ENCODE peak calls at places on chromosomes 3 and 15, in six cellular contexts. One of them, this sample, is unnamed.

GRCh38 chr15:47670365-47670764 is 46.9 kb upstream of the SEMA6D start:
- DNase-seq in A549: no peak
- DNase-seq in lower lobe of right lung: no peak
- DNase-seq in ovary: no peak
- DNase-seq in neuronal stem cell: no peak
- DNase-seq in body of pancreas: no peak
- DNase-seq in this sample: no peak

GRCh38 chr15:42444415-42445063 is 46.4 kb downstream of the ZNF106 start:
- DNase-seq in A549: no peak
- DNase-seq in lower lobe of right lung: no peak
- DNase-seq in ovary: no peak
- DNase-seq in neuronal stem cell: no peak
- DNase-seq in body of pancreas: peak; percentile 13
- DNase-seq in this sample: no peak

GRCh38 chr3:152978152-152978551 is 143.2 kb downstream of the P2RY1 start:
- DNase-seq in A549: no peak
- DNase-seq in lower lobe of right lung: no peak
- DNase-seq in ovary: no peak
- DNase-seq in neuronal stem cell: no peak
- DNase-seq in body of pancreas: no peak
- DNase-seq in this sample: no peak

GRCh38 chr3:78754066-78754743 is 1013.6 kb downstream of the ROBO1 start:
- DNase-seq in A549: no peak
- DNase-seq in lower lobe of right lung: no peak
- DNase-seq in ovary: no peak
- DNase-seq in neuronal stem cell: no peak
- DNase-seq in body of pancreas: no peak
- DNase-seq in this sample: no peak

GRCh38 chr3:48285675-48286074 is 44.8 kb downstream of the ZNF589 start:
- DNase-seq in A549: no peak
- DNase-seq in lower lobe of right lung: no peak
- DNase-seq in ovary: no peak
- DNase-seq in neuronal stem cell: no peak
- DNase-seq in body of pancreas: no peak
- DNase-seq in this sample: no peak

GRCh38 chr3:13584427-13584891 is 35.5 kb downstream of the FBLN2 start:
- DNase-seq in A549: no peak
- DNase-seq in lower lobe of right lung: no peak
- DNase-seq in ovary: peak; percentile 19
- DNase-seq in neuronal stem cell: no peak
- DNase-seq in body of pancreas: no peak
- DNase-seq in this sample: no peak

GRCh38 chr3:31968391-31968926 is 12.6 kb downstream of the OSBPL10 start:
- DNase-seq in A549: no peak
- DNase-seq in lower lobe of right lung: no peak
- DNase-seq in ovary: no peak
- DNase-seq in neuronal stem cell: no peak
- DNase-seq in body of pancreas: no peak
- DNase-seq in this sample: no peak

GRCh38 chr3:126342991-126343661 is 14.1 kb downstream of the KLF15 start:
- DNase-seq in A549: no peak
- DNase-seq in lower lobe of right lung: peak; percentile 37
- DNase-seq in ovary: peak; percentile 82
- DNase-seq in neuronal stem cell: peak; percentile 17
- DNase-seq in body of pancreas: no peak
- DNase-seq in this sample: no peak

GRCh38 chr15:57118013-57118799 is 199.8 kb downstream of the TCF12 start:
- DNase-seq in A549: no peak
- DNase-seq in lower lobe of right lung: no peak
- DNase-seq in ovary: no peak
- DNase-seq in neuronal stem cell: no peak
- DNase-seq in body of pancreas: no peak
- DNase-seq in this sample: no peak

DNA sequence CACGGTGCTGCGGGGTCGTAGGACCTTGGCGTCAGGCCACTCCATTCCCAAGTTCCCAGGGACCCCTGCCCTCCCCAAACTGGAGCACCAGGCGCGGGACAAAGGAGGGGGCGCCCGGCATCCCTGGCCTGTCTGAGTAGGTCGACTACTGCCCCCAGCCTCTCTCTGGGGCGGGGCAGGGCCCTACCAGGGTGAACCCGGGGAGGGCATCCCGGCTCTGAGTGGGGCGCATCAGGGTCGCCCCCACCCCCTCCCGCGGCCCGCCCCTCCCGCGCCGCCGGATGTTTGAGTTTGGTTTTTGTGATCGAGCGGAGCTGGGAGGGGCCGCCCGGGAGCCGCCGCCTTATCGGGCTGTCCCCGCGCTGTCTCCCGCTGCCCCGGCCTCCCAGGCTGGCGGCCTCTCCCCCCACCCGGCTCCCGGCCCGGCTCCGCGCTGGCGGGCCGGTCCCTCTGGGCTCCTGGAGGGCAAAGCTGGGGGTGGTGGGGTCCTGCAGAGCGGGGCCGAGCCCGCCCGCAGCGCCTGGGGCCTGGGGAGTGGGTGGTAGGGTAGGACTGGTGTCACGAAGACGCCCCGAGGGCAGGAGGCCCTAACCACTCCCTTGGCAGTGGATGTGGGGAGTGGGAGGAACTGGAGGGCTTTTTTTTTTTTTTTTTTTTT is 47.2 kb upstream of the SMAD6 start:
- DNase-seq in A549: no peak
- DNase-seq in lower lobe of right lung: no peak
- DNase-seq in ovary: peak; percentile 66
- DNase-seq in neuronal stem cell: no peak
- DNase-seq in body of pancreas: no peak
- DNase-seq in this sample: no peak
- H3K4me3 ChIP-seq in A549: no peak overlapping the region
- H3K4me3 ChIP-seq in lower lobe of right lung: peak overlapping the region; percentile 45
- H3K4me3 ChIP-seq in ovary: peak overlapping the region; percentile 20
- H3K4me3 ChIP-seq in neuronal stem cell: no peak overlapping the region
- H3K4me3 ChIP-seq in body of pancreas: no peak overlapping the region
- H3K4me3 ChIP-seq in this sample: no peak overlapping the region

GRCh38 chr3:195886181-195887141 is 21.9 kb downstream of the TNK2 start:
- DNase-seq in A549: no peak
- DNase-seq in lower lobe of right lung: no peak
- DNase-seq in ovary: no peak
- DNase-seq in neuronal stem cell: no peak
- DNase-seq in body of pancreas: no peak
- DNase-seq in this sample: no peak
- H3K27ac ChIP-seq in A549: no peak overlapping the region
- H3K27ac ChIP-seq in lower lobe of right lung: peak overlapping the region; percentile 67
- H3K27ac ChIP-seq in ovary: no peak overlapping the region
- H3K27ac ChIP-seq in neuronal stem cell: no peak overlapping the region
- H3K27ac ChIP-seq in body of pancreas: no peak overlapping the region
- H3K27ac ChIP-seq in this sample: no peak overlapping the region

GRCh38 chr15:49423021-49423420 is at the start of gene FGF7:
- DNase-seq in A549: no peak
- DNase-seq in lower lobe of right lung: no peak
- DNase-seq in ovary: peak; percentile 48
- DNase-seq in neuronal stem cell: peak; percentile 9
- DNase-seq in body of pancreas: no peak
- DNase-seq in this sample: no peak

GRCh38 chr15:49418811-49419210 is 4.2 kb upstream of the FGF7 start:
- DNase-seq in A549: no peak
- DNase-seq in lower lobe of right lung: no peak
- DNase-seq in ovary: no peak
- DNase-seq in neuronal stem cell: no peak
- DNase-seq in body of pancreas: no peak
- DNase-seq in this sample: no peak

GRCh38 chr15:49424954-49425353 is 1.9 kb downstream of the FGF7 start:
- DNase-seq in A549: no peak
- DNase-seq in lower lobe of right lung: no peak
- DNase-seq in ovary: no peak
- DNase-seq in neuronal stem cell: no peak
- DNase-seq in body of pancreas: no peak
- DNase-seq in this sample: no peak

GRCh38 chr15:49423906-49424520 is 971 bp downstream of the FGF7 start:
- DNase-seq in A549: no peak
- DNase-seq in lower lobe of right lung: no peak
- DNase-seq in ovary: no peak
- DNase-seq in neuronal stem cell: no peak
- DNase-seq in body of pancreas: no peak
- DNase-seq in this sample: no peak

DNA sequence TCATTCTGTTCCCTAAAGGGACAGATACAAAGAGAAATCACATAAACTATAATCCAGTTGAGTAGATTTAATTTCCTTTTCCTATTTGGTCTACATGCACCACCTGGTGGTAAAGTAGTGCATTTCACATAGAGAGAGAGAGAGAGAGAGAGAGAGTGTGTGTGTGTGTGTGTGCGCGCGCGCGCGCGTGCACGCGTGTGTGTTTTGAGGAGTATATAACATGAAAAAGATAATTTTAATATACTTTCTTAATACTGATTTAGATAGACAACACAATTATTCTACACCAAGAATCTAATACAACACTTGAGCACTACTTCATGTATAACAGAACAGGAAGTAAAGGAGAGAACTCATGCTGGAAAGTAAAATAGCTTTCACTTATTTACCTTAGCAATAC is 1.1 kb upstream of the FGF7 start:
- DNase-seq in A549: no peak
- DNase-seq in lower lobe of right lung: peak; percentile 64
- DNase-seq in ovary: peak; percentile 73
- DNase-seq in neuronal stem cell: peak; percentile 40
- DNase-seq in body of pancreas: peak; percentile 37
- DNase-seq in this sample: peak; percentile 56
- H3K4me3 ChIP-seq in A549: no peak overlapping the region
- H3K4me3 ChIP-seq in lower lobe of right lung: peak overlapping the region; percentile 47
- H3K4me3 ChIP-seq in ovary: peak overlapping the region; percentile 51
- H3K4me3 ChIP-seq in neuronal stem cell: no peak overlapping the region
- H3K4me3 ChIP-seq in body of pancreas: no peak overlapping the region
- H3K4me3 ChIP-seq in this sample: no peak overlapping the region

GRCh38 chr3:4546346-4547178 is 53.4 kb downstream of the ITPR1 start:
- DNase-seq in A549: no peak
- DNase-seq in lower lobe of right lung: no peak
- DNase-seq in ovary: no peak
- DNase-seq in neuronal stem cell: no peak
- DNase-seq in body of pancreas: no peak
- DNase-seq in this sample: no peak
- H3K27ac ChIP-seq in A549: no peak overlapping the region
- H3K27ac ChIP-seq in lower lobe of right lung: no peak overlapping the region
- H3K27ac ChIP-seq in ovary: no peak overlapping the region
- H3K27ac ChIP-seq in neuronal stem cell: no peak overlapping the region
- H3K27ac ChIP-seq in body of pancreas: no peak overlapping the region
- H3K27ac ChIP-seq in this sample: no peak overlapping the region

DNA sequence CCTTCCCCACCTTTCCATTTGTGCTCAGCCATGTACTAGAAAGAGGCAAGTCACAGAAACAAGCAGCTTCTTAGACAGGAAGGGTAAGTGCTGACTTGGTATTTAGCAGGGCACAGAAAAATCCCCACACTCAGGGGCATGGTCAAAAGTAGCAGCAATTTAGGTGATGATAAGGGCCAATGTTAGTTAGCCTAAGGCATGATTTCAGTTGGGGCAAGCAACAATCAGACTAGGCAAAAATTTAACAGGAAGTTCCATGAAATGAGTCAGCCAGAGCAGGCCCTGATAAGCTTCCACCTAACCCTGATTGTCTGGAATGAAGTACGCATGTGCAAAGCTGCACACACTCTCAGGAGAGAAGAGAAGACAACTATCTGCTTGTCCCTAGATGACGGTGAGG is 423.4 kb upstream of the UBE2E2 start:
- DNase-seq in A549: no peak
- DNase-seq in lower lobe of right lung: no peak
- DNase-seq in ovary: no peak
- DNase-seq in neuronal stem cell: no peak
- DNase-seq in body of pancreas: no peak
- DNase-seq in this sample: no peak
- H3K4me3 ChIP-seq in A549: no peak overlapping the region
- H3K4me3 ChIP-seq in lower lobe of right lung: no peak overlapping the region
- H3K4me3 ChIP-seq in ovary: no peak overlapping the region
- H3K4me3 ChIP-seq in neuronal stem cell: no peak overlapping the region
- H3K4me3 ChIP-seq in body of pancreas: no peak overlapping the region
- H3K4me3 ChIP-seq in this sample: no peak overlapping the region